ENCODE peak calls at places on chromosome 11, in five cellular contexts. D is upper lobe of right lung; M is neuronal stem cell; Z is CD8-positive, alpha-beta T cell; X is ovary. G is an unnamed sample.

GRCh38 chr11:15911377-15912044 is 444.8 kb downstream of the SOX6 start:
- DNase-seq in D (peak; percentile 64), M (no peak), Z (no peak), X (peak; percentile 38), G (no peak)

GRCh38 chr11:68509105-68509504 is 48.6 kb downstream of the PPP6R3 start:
- DNase-seq in D (no peak), M (no peak), Z (no peak), X (no peak), G (no peak)

GRCh38 chr11:110971110-110971509 is 258.9 kb upstream of the ARHGAP20 start:
- DNase-seq in D (no peak), M (no peak), Z (no peak), X (no peak), G (no peak)

GRCh38 chr11:75475767-75476650 is 43.0 kb upstream of the KLHL35 start:
- DNase-seq in D (no peak), M (no peak), Z (peak; percentile 4), X (no peak), G (peak; percentile 8)

GRCh38 chr11:65182258-65183170 is 786 bp downstream of the CAPN1 start:
- DNase-seq in D (peak; percentile 80), M (no peak), Z (no peak), X (peak; percentile 52), G (peak; percentile 25)

GRCh38 chr11:62223095-62223494 is 14.6 kb downstream of the SCGB2A1 start:
- DNase-seq in D (no peak), M (no peak), Z (no peak), X (no peak), G (no peak)

GRCh38 chr11:62727833-62728721 is at the start of gene TTC9C:
- DNase-seq in D (peak; percentile 92), M (peak; percentile 98), Z (peak; percentile 81), X (peak; percentile 84), G (peak; percentile 99)

GRCh38 chr11:103547009-103547408 is 437.8 kb downstream of the DYNC2H1 start:
- DNase-seq in D (no peak), M (no peak), Z (no peak), X (no peak), G (no peak)

GRCh38 chr11:2982214-2982613 is 9.9 kb downstream of the NAP1L4 start:
- DNase-seq in D (no peak), M (no peak), Z (no peak), X (no peak), G (no peak)

GRCh38 chr11:119109843-119110242 is 2.7 kb downstream of the C2CD2L start:
- DNase-seq in D (no peak), M (no peak), Z (no peak), X (peak; percentile 13), G (no peak)

GRCh38 chr11:17683378-17684161 is 35.8 kb upstream of the MYOD1 start:
- DNase-seq in D (no peak), M (no peak), Z (no peak), X (no peak), G (no peak)

GRCh38 chr11:118672865-118673264 is 6.6 kb downstream of the TREH start:
- DNase-seq in D (no peak), M (no peak), Z (no peak), X (no peak), G (no peak)

GRCh38 chr11:75946531-75947530 is 131.8 kb downstream of the UVRAG start:
- DNase-seq in D (no peak), M (no peak), Z (no peak), X (no peak), G (no peak)

GRCh38 chr11:28581286-28582242 is 473.4 kb downstream of the METTL15 start:
- DNase-seq in D (no peak), M (no peak), Z (no peak), X (no peak), G (no peak)

GRCh38 chr11:102476812-102477211 is 24.2 kb upstream of the TMEM123 start:
- DNase-seq in D (no peak), M (no peak), Z (no peak), X (no peak), G (peak; percentile 79)

GRCh38 chr11:134246100-134246499 is 7.1 kb downstream of the THYN1 start:
- DNase-seq in D (no peak), M (no peak), Z (no peak), X (no peak), G (no peak)

GRCh38 chr11:99739464-99740089 is 718.8 kb downstream of the CNTN5 start:
- DNase-seq in D (no peak), M (peak; percentile 56), Z (no peak), X (no peak), G (peak; percentile 10)

GRCh38 chr11:795638-796564 is 2.2 kb downstream of the SLC25A22 start:
- DNase-seq in D (peak; percentile 92), M (no peak), Z (peak; percentile 68), X (peak; percentile 80), G (peak; percentile 83)

GRCh38 chr11:3781423-3781822 is 15.9 kb downstream of the NUP98 start:
- DNase-seq in D (no peak), M (no peak), Z (no peak), X (no peak), G (no peak)

GRCh38 chr11:10072841-10073240 is 221.2 kb downstream of the SBF2 start:
- DNase-seq in D (no peak), M (no peak), Z (no peak), X (no peak), G (no peak)

GRCh38 chr11:13635290-13635689 is 33.2 kb upstream of the FAR1 start:
- DNase-seq in D (no peak), M (no peak), Z (no peak), X (no peak), G (no peak)

GRCh38 chr11:122248939-122249338 is 132.9 kb upstream of the BLID start:
- DNase-seq in D (no peak), M (no peak), Z (no peak), X (no peak), G (no peak)

GRCh38 chr11:130379276-130379675 is 49.1 kb downstream of the ADAMTS8 start:
- DNase-seq in D (no peak), M (no peak), Z (no peak), X (no peak), G (no peak)

GRCh38 chr11:41996558-41996957 is 537.1 kb upstream of the LRRC4C start:
- DNase-seq in D (no peak), M (no peak), Z (no peak), X (no peak), G (no peak)

GRCh38 chr11:11243790-11244469 is 109.1 kb downstream of the CSNK2A3 start:
- DNase-seq in D (no peak), M (peak; percentile 68), Z (peak; percentile 8), X (peak; percentile 38), G (peak; percentile 87)

GRCh38 chr11:124832571-124832970 is 32.4 kb upstream of the MSANTD2 start:
- DNase-seq in D (no peak), M (no peak), Z (no peak), X (no peak), G (no peak)

GRCh38 chr11:36564376-36565032 is 3.3 kb upstream of the RAG1 start:
- DNase-seq in D (no peak), M (peak; percentile 46), Z (no peak), X (peak; percentile 53), G (peak; percentile 50)

GRCh38 chr11:121231576-121232278 is 60.8 kb upstream of the SC5D start:
- DNase-seq in D (no peak), M (no peak), Z (no peak), X (no peak), G (no peak)

GRCh38 chr11:103202048-103202651 is 92.9 kb downstream of the DYNC2H1 start:
- DNase-seq in D (no peak), M (peak; percentile 3), Z (no peak), X (no peak), G (peak; percentile 23)

DNA sequence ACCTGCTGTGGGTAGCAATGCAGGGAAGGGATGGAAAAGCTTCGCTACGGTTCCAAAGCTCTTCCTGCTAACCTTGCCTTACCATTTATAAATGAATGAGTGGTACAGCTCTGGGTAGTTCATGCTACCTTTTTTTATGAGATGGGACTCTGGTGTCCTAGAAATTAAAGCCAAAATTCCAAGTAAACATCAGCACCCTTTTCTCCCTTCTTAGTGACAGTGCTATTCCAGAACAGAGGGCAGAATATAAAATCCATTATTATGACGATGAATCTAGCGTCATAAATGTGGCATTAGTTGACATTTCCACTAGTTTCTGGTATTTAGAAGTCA is 447 bp upstream of the SVIP start:
- DNase-seq in D (no peak), M (no peak), Z (no peak), X (no peak), G (no peak)
- H3K4me3 ChIP-seq in D (peak overlapping the region; percentile 81), M (peak overlapping the region; percentile 86), Z (peak overlapping the region; percentile 86), X (peak overlapping the region; percentile 96), G (no peak overlapping the region)

DNA sequence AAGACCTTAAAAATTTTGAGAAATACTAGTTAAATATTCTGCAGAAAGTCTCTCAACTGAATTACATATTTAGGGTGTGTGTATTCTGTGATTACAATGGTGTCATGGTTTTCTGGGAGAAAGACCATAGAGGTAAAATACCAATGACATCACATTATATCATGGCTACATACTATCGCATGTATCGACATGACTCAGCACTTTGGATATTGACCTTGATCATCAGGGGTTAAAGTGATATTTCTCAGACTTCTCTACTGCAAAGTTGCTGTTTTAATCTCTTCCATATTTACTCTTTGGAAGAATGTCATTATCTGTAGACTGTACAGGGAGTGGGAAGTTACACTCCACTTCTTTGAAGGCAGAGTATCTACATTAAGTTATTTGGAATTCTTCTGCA is 1046.6 kb downstream of the FAM181B start:
- DNase-seq in D (no peak), M (no peak), Z (no peak), X (no peak), G (no peak)
- H3K27ac ChIP-seq in D (no peak overlapping the region), M (no peak overlapping the region), Z (no peak overlapping the region), X (no peak overlapping the region), G (no peak overlapping the region)

GRCh38 chr11:18706330-18707243 is 8.0 kb downstream of the TMEM86A start:
- DNase-seq in D (no peak), M (no peak), Z (peak; percentile 48), X (peak; percentile 80), G (peak; percentile 51)
- H3K4me3 ChIP-seq in D (peak overlapping the region; percentile 56), M (no peak overlapping the region), Z (peak overlapping the region; percentile 83), X (peak overlapping the region; percentile 71), G (no peak overlapping the region)

DNA sequence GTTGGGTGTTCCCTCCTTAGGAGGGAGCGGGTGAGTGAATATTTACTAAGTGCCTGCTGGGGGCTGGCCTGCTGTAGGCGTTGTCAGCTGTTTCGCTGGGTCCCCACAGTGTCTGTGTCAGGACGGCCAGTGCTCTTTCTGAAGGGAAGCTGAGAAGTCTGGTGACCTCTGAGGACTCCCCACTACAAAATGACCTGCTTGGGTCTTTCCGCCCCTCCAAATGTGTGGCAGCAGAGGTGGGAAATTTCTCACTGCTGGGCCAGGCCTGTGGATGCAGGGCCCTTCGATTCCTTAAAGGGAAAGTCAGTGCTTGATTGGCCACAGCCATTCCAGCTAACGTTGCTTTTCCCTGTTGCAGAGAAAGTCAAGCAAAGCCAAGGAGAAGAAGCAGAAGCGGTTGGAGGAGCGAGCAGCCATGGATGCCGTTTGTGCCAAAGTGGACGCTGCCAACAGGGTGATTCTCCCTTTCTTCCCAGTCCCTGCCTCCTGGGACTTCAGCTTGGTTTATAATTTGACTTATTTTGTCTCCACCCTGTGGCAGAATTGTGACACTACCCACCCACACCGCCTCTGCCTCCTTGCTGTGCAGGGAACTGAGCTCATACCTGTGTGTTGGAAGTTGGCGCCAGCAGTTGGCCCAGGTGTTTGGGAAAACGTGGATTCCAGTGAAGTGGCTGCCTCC is 6.8 kb downstream of the NAA40 start:
- DNase-seq in D (peak; percentile 71), M (peak; percentile 30), Z (peak; percentile 28), X (peak; percentile 79), G (peak; percentile 62)
- H3K27ac ChIP-seq in D (peak overlapping the region; percentile 11), M (no peak overlapping the region), Z (no peak overlapping the region), X (no peak overlapping the region), G (no peak overlapping the region)

GRCh38 chr11:73288873-73289707 is 17.0 kb downstream of the P2RY6 start:
- DNase-seq in D (peak; percentile 84), M (peak; percentile 79), Z (peak; percentile 16), X (peak; percentile 74), G (peak; percentile 80)
- H3K4me3 ChIP-seq in D (peak overlapping the region; percentile 21), M (peak overlapping the region; percentile 35), Z (no peak overlapping the region), X (no peak overlapping the region), G (no peak overlapping the region)

GRCh38 chr11:20363149-20363499 is 390 bp upstream of the HTATIP2 start:
- DNase-seq in D (no peak), M (no peak), Z (no peak), X (no peak), G (no peak)
- H3K27ac ChIP-seq in D (peak overlapping the region; percentile 91), M (no peak overlapping the region), Z (peak overlapping the region; percentile 68), X (peak overlapping the region; percentile 78), G (no peak overlapping the region)